ENCODE peak calls at places on chromosomes 3 and 15, in ten cellular contexts. M, Z, J, Q, S, D, Y, B, V and F are unnamed samples.

GRCh38 chr3:160694345-160694744 is 17.4 kb downstream of the ARL14 start:
- DNase-seq in M (no peak), Z (no peak), J (no peak), Q (no peak), S (no peak), D (no peak), Y (no peak), B (no peak), V (no peak), F (no peak)

GRCh38 chr3:4950351-4950784 is 28.9 kb upstream of the BHLHE40 start:
- DNase-seq in M (no peak), Z (no peak), J (no peak), Q (no peak), S (no peak), D (no peak), Y (no peak), B (no peak), V (no peak), F (no peak)

GRCh38 chr3:146524961-146525360 is 19.4 kb downstream of the PLSCR1 start:
- DNase-seq in M (no peak), Z (peak; percentile 57), J (no peak), Q (no peak), S (no peak), D (no peak), Y (no peak), B (no peak), V (no peak), F (no peak)

GRCh38 chr3:49634736-49635135 is 39.4 kb upstream of the APEH start:
- DNase-seq in M (no peak), Z (no peak), J (peak; percentile 13), Q (no peak), S (no peak), D (no peak), Y (no peak), B (no peak), V (no peak), F (no peak)

GRCh38 chr3:8501388-8502131 is at the start of gene LMCD1:
- DNase-seq in M (peak; percentile 96), Z (peak; percentile 97), J (peak; percentile 98), Q (peak; percentile 78), S (peak; percentile 86), D (peak; percentile 75), Y (peak; percentile 84), B (peak; percentile 91), V (peak; percentile 79), F (peak; percentile 38)

GRCh38 chr15:85097706-85098105 is 116.0 kb downstream of the PDE8A start:
- DNase-seq in M (no peak), Z (peak; percentile 39), J (no peak), Q (no peak), S (no peak), D (no peak), Y (no peak), B (no peak), V (no peak), F (no peak)

GRCh38 chr3:49779378-49780079 is 6.8 kb downstream of the IP6K1 start:
- DNase-seq in M (no peak), Z (no peak), J (no peak), Q (no peak), S (no peak), D (no peak), Y (no peak), B (no peak), V (no peak), F (no peak)

GRCh38 chr3:143974181-143974876 is 2.7 kb downstream of the DIPK2A start:
- DNase-seq in M (no peak), Z (no peak), J (no peak), Q (no peak), S (no peak), D (no peak), Y (no peak), B (no peak), V (no peak), F (no peak)

GRCh38 chr3:33144433-33144832 is 30.6 kb downstream of the CRTAP start:
- DNase-seq in M (peak; percentile 76), Z (peak; percentile 49), J (no peak), Q (peak; percentile 35), S (peak; percentile 19), D (no peak), Y (peak; percentile 35), B (no peak), V (peak; percentile 31), F (no peak)

GRCh38 chr3:177251756-177252155 is 54.5 kb upstream of the TBL1XR1 start:
- DNase-seq in M (no peak), Z (no peak), J (no peak), Q (no peak), S (no peak), D (no peak), Y (no peak), B (no peak), V (no peak), F (no peak)

GRCh38 chr3:187878776-187879524 is 133.7 kb upstream of the BCL6 start:
- DNase-seq in M (no peak), Z (no peak), J (no peak), Q (no peak), S (no peak), D (no peak), Y (no peak), B (no peak), V (no peak), F (no peak)

GRCh38 chr3:48215876-48216275 is 7.4 kb upstream of the CAMP start:
- DNase-seq in M (no peak), Z (no peak), J (peak; percentile 58), Q (no peak), S (no peak), D (no peak), Y (no peak), B (no peak), V (no peak), F (no peak)

GRCh38 chr15:41996921-41997592 is 23.8 kb downstream of the PLA2G4E start:
- DNase-seq in M (no peak), Z (no peak), J (no peak), Q (no peak), S (no peak), D (no peak), Y (no peak), B (no peak), V (no peak), F (no peak)

GRCh38 chr3:22730701-22731100 is 472.4 kb upstream of the UBE2E2 start:
- DNase-seq in M (no peak), Z (no peak), J (no peak), Q (no peak), S (no peak), D (no peak), Y (no peak), B (no peak), V (no peak), F (no peak)

GRCh38 chr15:62856466-62857246 is 185.9 kb upstream of the TPM1 start:
- DNase-seq in M (no peak), Z (no peak), J (no peak), Q (no peak), S (no peak), D (no peak), Y (no peak), B (no peak), V (no peak), F (no peak)

GRCh38 chr3:168048414-168049330 is 47.1 kb downstream of the GOLIM4 start:
- DNase-seq in M (no peak), Z (no peak), J (no peak), Q (no peak), S (no peak), D (no peak), Y (no peak), B (no peak), V (no peak), F (peak; percentile 21)

GRCh38 chr3:149604125-149604851 is 53.5 kb downstream of the WWTR1 start:
- DNase-seq in M (peak; percentile 36), Z (no peak), J (no peak), Q (no peak), S (no peak), D (no peak), Y (no peak), B (no peak), V (no peak), F (no peak)

GRCh38 chr15:25437751-25438600 is 848 bp downstream of the UBE3A start:
- DNase-seq in M (peak; percentile 70), Z (peak; percentile 42), J (peak; percentile 76), Q (peak; percentile 70), S (peak; percentile 63), D (peak; percentile 30), Y (peak; percentile 62), B (peak; percentile 18), V (peak; percentile 51), F (no peak)

GRCh38 chr3:52912885-52913731 is 15.8 kb upstream of the STIMATE start:
- DNase-seq in M (no peak), Z (no peak), J (no peak), Q (no peak), S (no peak), D (no peak), Y (no peak), B (no peak), V (no peak), F (no peak)